ENCODE peak calls at places on chromosomes 13 and 19, in nine cellular contexts. G, C, W, J, Z, A, X, V and B are unnamed samples.

GRCh38 chr13:106246817-106247216 is 288.6 kb downstream of the EFNB2 start:
- DNase-seq in G (no peak), C (no peak), W (no peak), J (no peak), Z (no peak), A (no peak), X (no peak), V (no peak), B (no peak)

GRCh38 chr19:36136975-36137686 is 2.7 kb upstream of the CAPNS1 start:
- DNase-seq in G (peak; percentile 94), C (peak; percentile 50), W (no peak), J (peak; percentile 53), Z (peak; percentile 70), A (peak; percentile 91), X (peak; percentile 72), V (no peak), B (no peak)

GRCh38 chr13:62357887-62358645 is 942.4 kb upstream of the PCDH20 start:
- DNase-seq in G (no peak), C (no peak), W (no peak), J (peak; percentile 17), Z (no peak), A (peak; percentile 19), X (no peak), V (peak; percentile 64), B (no peak)

GRCh38 chr13:100789968-100790367 is 115.4 kb upstream of the TMTC4 start:
- DNase-seq in G (no peak), C (no peak), W (no peak), J (peak; percentile 18), Z (no peak), A (no peak), X (peak; percentile 4), V (no peak), B (no peak)

GRCh38 chr13:50826035-50826434 is 17.5 kb downstream of the DLEU7 start:
- DNase-seq in G (no peak), C (no peak), W (no peak), J (no peak), Z (no peak), A (no peak), X (no peak), V (no peak), B (no peak)

GRCh38 chr13:81051873-81052272 is 710.9 kb upstream of the SPRY2 start:
- DNase-seq in G (no peak), C (no peak), W (peak; percentile 7), J (no peak), Z (no peak), A (no peak), X (no peak), V (no peak), B (no peak)

GRCh38 chr13:66329988-66330429 is 900.1 kb downstream of the PCDH9 start:
- DNase-seq in G (no peak), C (no peak), W (no peak), J (peak; percentile 3), Z (no peak), A (no peak), X (no peak), V (no peak), B (peak; percentile 1)

GRCh38 chr13:31221057-31221456 is 21.3 kb downstream of the B3GLCT start:
- DNase-seq in G (peak; percentile 53), C (no peak), W (no peak), J (no peak), Z (no peak), A (no peak), X (no peak), V (no peak), B (no peak)

GRCh38 chr19:41420101-41420880 is 6.9 kb downstream of the B3GNT8 start:
- DNase-seq in G (peak; percentile 27), C (no peak), W (no peak), J (no peak), Z (no peak), A (no peak), X (no peak), V (no peak), B (no peak)

GRCh38 chr19:50492303-50493052 is 15.8 kb upstream of the GARIN5A start:
- DNase-seq in G (no peak), C (no peak), W (peak; percentile 53), J (no peak), Z (no peak), A (no peak), X (no peak), V (no peak), B (peak; percentile 69)

GRCh38 chr19:6103217-6103644 is 7.1 kb downstream of the RFX2 start:
- DNase-seq in G (peak; percentile 92), C (peak; percentile 82), W (no peak), J (peak; percentile 90), Z (peak; percentile 93), A (peak; percentile 90), X (peak; percentile 100), V (no peak), B (no peak)

GRCh38 chr13:108082481-108082880 is 132.9 kb downstream of the LIG4 start:
- DNase-seq in G (no peak), C (no peak), W (no peak), J (no peak), Z (no peak), A (no peak), X (no peak), V (no peak), B (no peak)

GRCh38 chr13:108083056-108083455 is 132.3 kb downstream of the LIG4 start:
- DNase-seq in G (no peak), C (no peak), W (no peak), J (peak; percentile 47), Z (no peak), A (no peak), X (no peak), V (no peak), B (no peak)

GRCh38 chr13:108084840-108085239 is 130.5 kb downstream of the LIG4 start:
- DNase-seq in G (no peak), C (no peak), W (no peak), J (no peak), Z (no peak), A (no peak), X (no peak), V (no peak), B (no peak)

GRCh38 chr13:108087813-108088212 is 127.5 kb downstream of the LIG4 start:
- DNase-seq in G (no peak), C (no peak), W (no peak), J (no peak), Z (no peak), A (no peak), X (no peak), V (no peak), B (no peak)

DNA sequence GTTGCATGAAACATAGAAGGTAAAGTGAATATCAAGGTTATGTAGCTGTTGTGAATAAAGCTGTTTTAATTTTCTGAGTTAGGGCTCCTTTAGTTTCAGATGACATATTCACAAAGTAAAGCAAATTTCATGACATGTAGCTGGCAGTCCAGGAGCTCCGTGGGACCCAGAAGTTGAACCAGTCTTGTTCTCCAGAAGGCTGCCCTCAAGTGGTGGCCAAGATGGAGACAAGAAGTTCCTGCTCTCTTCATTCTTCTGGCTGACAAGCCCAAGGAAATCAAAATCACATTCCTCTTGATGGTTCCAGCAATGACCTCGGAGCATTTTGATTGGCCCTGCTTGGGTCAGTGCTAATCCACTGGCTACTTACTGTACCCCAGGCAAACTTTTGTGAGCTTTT is 128.7 kb downstream of the LIG4 start:
- DNase-seq in G (no peak), C (no peak), W (no peak), J (no peak), Z (no peak), A (no peak), X (no peak), V (peak; percentile 29), B (peak; percentile 12)
- TF ChIP-seq CTCF in G (no peak), C (no peak), W (peak; percentile 17), J (no peak), Z (no peak), A (no peak), X (no peak), V (no peak), B (no peak)

DNA sequence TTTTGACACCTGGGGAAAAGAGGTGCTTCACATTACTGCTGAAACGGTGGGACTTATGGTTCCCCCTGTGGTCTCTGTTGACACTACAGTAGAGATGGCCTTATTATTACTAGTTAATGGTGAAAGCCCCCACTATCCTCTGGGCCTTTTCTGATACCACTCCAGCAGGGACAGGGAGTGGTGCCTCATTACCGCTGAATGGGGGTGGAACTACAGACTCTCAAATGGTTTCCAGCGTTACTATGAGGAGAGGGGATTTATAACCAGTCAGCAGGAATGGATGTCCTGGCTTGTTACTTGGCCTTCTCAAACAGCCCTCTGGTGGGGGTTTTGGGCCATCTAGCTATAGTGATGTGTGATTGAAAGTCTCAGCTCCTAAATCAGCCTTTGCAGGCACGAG is 96.7 kb upstream of the DIAPH3 start:
- DNase-seq in G (no peak), C (no peak), W (no peak), J (no peak), Z (no peak), A (no peak), X (no peak), V (peak; percentile 13), B (no peak)
- TF ChIP-seq CTCF in G (no peak), C (no peak), W (peak; percentile 9), J (no peak), Z (no peak), A (no peak), X (peak; percentile 10), V (no peak), B (no peak)

GRCh38 chr19:1650627-1651009 is 1.8 kb downstream of the TCF3 start:
- DNase-seq in G (no peak), C (no peak), W (peak; percentile 67), J (no peak), Z (no peak), A (peak; percentile 9), X (peak; percentile 9), V (peak; percentile 61), B (peak; percentile 73)
- TF ChIP-seq CTCF in G (no peak), C (no peak), W (peak; percentile 8), J (no peak), Z (no peak), A (no peak), X (no peak), V (no peak), B (no peak)

GRCh38 chr19:42422576-42423461 is 4.4 kb downstream of the LIPE start:
- DNase-seq in G (no peak), C (no peak), W (peak; percentile 85), J (no peak), Z (no peak), A (peak; percentile 61), X (peak; percentile 15), V (peak; percentile 66), B (peak; percentile 62)

GRCh38 chr19:42424345-42424707 is 2.9 kb downstream of the LIPE start:
- DNase-seq in G (no peak), C (no peak), W (no peak), J (no peak), Z (no peak), A (no peak), X (no peak), V (no peak), B (no peak)

GRCh38 chr19:42426643-42427042 is 545 bp downstream of the LIPE start:
- DNase-seq in G (no peak), C (no peak), W (no peak), J (no peak), Z (no peak), A (no peak), X (no peak), V (no peak), B (no peak)

GRCh38 chr19:42423462-42424344 is 3.5 kb downstream of the LIPE start:
- DNase-seq in G (peak; percentile 97), C (peak; percentile 84), W (peak; percentile 98), J (peak; percentile 83), Z (peak; percentile 91), A (peak; percentile 96), X (peak; percentile 89), V (peak; percentile 93), B (peak; percentile 97)

GRCh38 chr19:42424712-42425131 is 2.5 kb downstream of the LIPE start:
- DNase-seq in G (peak; percentile 64), C (no peak), W (peak; percentile 25), J (no peak), Z (no peak), A (no peak), X (no peak), V (peak; percentile 58), B (no peak)
- TF ChIP-seq CTCF in G (peak; percentile 23), C (no peak), W (no peak), J (no peak), Z (no peak), A (no peak), X (no peak), V (no peak), B (no peak)